ENCODE peak calls at places on chromosomes 16 and 17, in six cellular contexts. L is left kidney; V is activated CD8-positive, alpha-beta T cell treated with anti-CD3 and anti-CD28 coated beads, Interleukin-2, amount 10 ng/mL, durations not matched to agents 7 days and 5 days; S is activated CD8-positive, alpha-beta memory T cell treated with anti-CD3 and anti-CD28 coated beads, Interleukin-2, amount 50 U/mL, for 48 hours; C is HAP-1; N is LoVo. X is an unnamed sample.

GRCh38 chr16:67104061-67104460 is 5.7 kb upstream of the PHAF1 start:
- DNase-seq in L (peak; percentile 69), V (no peak), S (peak; percentile 47), C (peak; percentile 54), N (peak; percentile 7), X (peak; percentile 45)

GRCh38 chr16:89920723-89921122 is 2.1 kb downstream of the MC1R start:
- DNase-seq in L (no peak), V (no peak), S (no peak), C (no peak), N (no peak), X (no peak)

GRCh38 chr16:67210069-67210937 is 11.4 kb downstream of the ELMO3 start:
- DNase-seq in L (no peak), V (no peak), S (no peak), C (no peak), N (no peak), X (no peak)

GRCh38 chr16:50560903-50561863 is 13.0 kb downstream of the NKD1 start:
- DNase-seq in L (no peak), V (no peak), S (no peak), C (no peak), N (no peak), X (no peak)

GRCh38 chr16:27214084-27214961 is 11.0 kb downstream of the KDM8 start:
- DNase-seq in L (no peak), V (no peak), S (no peak), C (no peak), N (no peak), X (no peak)

GRCh38 chr17:8744086-8744781 is 402 bp downstream of the CCDC42 start:
- DNase-seq in L (peak; percentile 18), V (no peak), S (peak; percentile 51), C (no peak), N (no peak), X (no peak)

GRCh38 chr16:84631882-84632281 is 14.0 kb upstream of the COTL1 start:
- DNase-seq in L (no peak), V (no peak), S (no peak), C (no peak), N (no peak), X (peak; percentile 39)

GRCh38 chr17:9332164-9332527 is 243.5 kb downstream of the STX8 start:
- DNase-seq in L (no peak), V (no peak), S (no peak), C (no peak), N (no peak), X (no peak)

GRCh38 chr16:89313583-89313982 is 96.1 kb downstream of the ZNF778 start:
- DNase-seq in L (no peak), V (no peak), S (no peak), C (no peak), N (no peak), X (no peak)

GRCh38 chr17:81412490-81413093 is 17.3 kb downstream of the BAHCC1 start:
- DNase-seq in L (peak; percentile 89), V (peak; percentile 80), S (peak; percentile 72), C (no peak), N (no peak), X (no peak)

GRCh38 chr17:82334622-82335394 is 1.2 kb upstream of the SECTM1 start:
- DNase-seq in L (peak; percentile 36), V (no peak), S (no peak), C (no peak), N (no peak), X (peak; percentile 45)

GRCh38 chr16:1752853-1753252 is 18.5 kb downstream of the NME3 start:
- DNase-seq in L (no peak), V (no peak), S (no peak), C (no peak), N (no peak), X (no peak)

GRCh38 chr17:31013844-31014243 is 43.0 kb downstream of the RNF135 start:
- DNase-seq in L (no peak), V (no peak), S (no peak), C (no peak), N (no peak), X (no peak)

GRCh38 chr17:75639771-75640555 is 6.7 kb downstream of the SMIM5 start:
- DNase-seq in L (peak; percentile 78), V (no peak), S (no peak), C (no peak), N (no peak), X (no peak)

GRCh38 chr16:75420987-75421819 is 12.1 kb downstream of the CFDP1 start:
- DNase-seq in L (peak; percentile 86), V (peak; percentile 47), S (peak; percentile 56), C (peak; percentile 95), N (no peak), X (peak; percentile 63)

GRCh38 chr16:2701713-2702437 is 18.1 kb downstream of the PRSS27 start:
- DNase-seq in L (no peak), V (no peak), S (no peak), C (no peak), N (no peak), X (no peak)

GRCh38 chr16:86519649-86520316 is 9.5 kb downstream of the FOXF1 start:
- DNase-seq in L (peak; percentile 79), V (peak; percentile 59), S (peak; percentile 84), C (peak; percentile 81), N (peak; percentile 54), X (peak; percentile 57)

X was measured in Kasumi-1.